ENCODE peak calls at places on chromosome X, in seven cellular contexts. O, I, F, M, Z, X and U are unnamed samples.

GRCh38 chrX:131985526-131986049 is 37.5 kb upstream of the STK26 start:
- DNase-seq in M (peak), I (peak), F (no peak), Z (no peak), O (no peak), X (no peak), U (no peak)

GRCh38 chrX:43166874-43167273 is 388.9 kb upstream of the PPP1R2C start:
- DNase-seq in M (no peak), O (no peak), I (no peak), Z (no peak), F (peak), X (no peak), U (no peak)

GRCh38 chrX:21744721-21745120 is 13.2 kb downstream of the SMPX start:
- DNase-seq in M (no peak), I (no peak), X (no peak), O (no peak), F (no peak), Z (no peak), U (no peak)

GRCh38 chrX:103157511-103158316 is 57.2 kb upstream of the BEX4 start:
- DNase-seq in F (peak), O (no peak), I (peak), Z (no peak), X (no peak), M (peak), U (no peak)

GRCh38 chrX:129493643-129494042 is 29.6 kb downstream of the SMARCA1 start:
- DNase-seq in Z (no peak), I (no peak), O (no peak), M (no peak), X (no peak), F (no peak), U (no peak)

GRCh38 chrX:41596586-41596985 is 92.2 kb upstream of the GPR34 start:
- DNase-seq in X (no peak), M (no peak), Z (peak), O (no peak), I (no peak), F (no peak), U (peak)

GRCh38 chrX:68440940-68441339 is 7.6 kb upstream of the OPHN1 start:
- DNase-seq in O (no peak), Z (no peak), I (no peak), M (no peak), X (no peak), F (peak), U (no peak)

GRCh38 chrX:76172325-76172887 is 456 bp upstream of the PBDC1 start:
- DNase-seq in F (no peak), O (no peak), X (no peak), M (no peak), Z (no peak), I (no peak), U (no peak)

GRCh38 chrX:119826399-119826959 is 26.3 kb downstream of the UPF3B start:
- DNase-seq in F (no peak), X (no peak), I (no peak), Z (no peak), O (no peak), M (peak), U (no peak)

GRCh38 chrX:97860206-97860605 is 976.5 kb downstream of the RPA4 start:
- DNase-seq in F (no peak), Z (no peak), O (no peak), I (no peak), M (no peak), X (no peak), U (no peak)

GRCh38 chrX:43349363-43349762 is 306.7 kb upstream of the MAOA start:
- DNase-seq in I (peak), M (peak), X (no peak), O (no peak), Z (no peak), F (peak), U (peak)

GRCh38 chrX:25561190-25561589 is 545.4 kb upstream of the ARX start:
- DNase-seq in X (no peak), I (no peak), F (no peak), Z (no peak), M (no peak), O (no peak), U (no peak)

GRCh38 chrX:110116581-110116980 is 113.7 kb downstream of the TMEM164 start:
- DNase-seq in X (no peak), M (no peak), I (no peak), O (no peak), Z (no peak), F (no peak), U (no peak)

GRCh38 chrX:127879585-127879984 is 172.6 kb downstream of the ACTRT1 start:
- DNase-seq in I (no peak), X (no peak), Z (no peak), O (no peak), F (no peak), M (no peak), U (no peak)